ENCODE peak calls at places on chromosomes 16 and 17, in six cellular contexts. One of them, this sample, is unnamed.
A peak's percentile ranks its signal among the peaks of the same experiment; 100 is the strongest.

GRCh38 chr17:62626719-62627218 is 701 bp upstream of the MRC2 start:
- DNase-seq in heart right ventricle: peak; percentile 46
- DNase-seq in A673: peak; percentile 63
- DNase-seq in ovary: peak; percentile 86
- DNase-seq in mammary epithelial cell: peak; percentile 47
- DNase-seq in heart left ventricle: no peak
- DNase-seq in this sample: peak; percentile 85

GRCh38 chr17:28968914-28969295 is 17.6 kb upstream of the PHF12 start:
- DNase-seq in A673: no peak
- DNase-seq in ovary: no peak
- DNase-seq in mammary epithelial cell: no peak
- DNase-seq in heart left ventricle: no peak
- DNase-seq in heart right ventricle: no peak
- DNase-seq in this sample: no peak

GRCh38 chr17:31680126-31680525 is 178.9 kb downstream of the COPRS start:
- DNase-seq in heart right ventricle: no peak
- DNase-seq in ovary: no peak
- DNase-seq in mammary epithelial cell: no peak
- DNase-seq in A673: no peak
- DNase-seq in heart left ventricle: no peak
- DNase-seq in this sample: no peak

GRCh38 chr16:12542818-12543699 is 260.6 kb downstream of the CPPED1 start:
- DNase-seq in ovary: no peak
- DNase-seq in heart right ventricle: no peak
- DNase-seq in heart left ventricle: no peak
- DNase-seq in mammary epithelial cell: no peak
- DNase-seq in A673: no peak
- DNase-seq in this sample: no peak

GRCh38 chr16:29978081-29978480 is 4.4 kb downstream of the TAOK2 start:
- DNase-seq in heart left ventricle: no peak
- DNase-seq in heart right ventricle: no peak
- DNase-seq in ovary: peak; percentile 10
- DNase-seq in A673: no peak
- DNase-seq in mammary epithelial cell: no peak
- DNase-seq in this sample: no peak

GRCh38 chr16:22614271-22614947 is 103.7 kb downstream of the NPIPB5 start:
- DNase-seq in A673: no peak
- DNase-seq in heart right ventricle: no peak
- DNase-seq in ovary: no peak
- DNase-seq in heart left ventricle: no peak
- DNase-seq in mammary epithelial cell: peak; percentile 99
- DNase-seq in this sample: no peak

GRCh38 chr17:56074366-56074765 is 78.9 kb upstream of the ANKFN1 start:
- DNase-seq in heart right ventricle: no peak
- DNase-seq in mammary epithelial cell: no peak
- DNase-seq in heart left ventricle: no peak
- DNase-seq in ovary: no peak
- DNase-seq in A673: no peak
- DNase-seq in this sample: no peak

GRCh38 chr16:67841198-67841815 is 813 bp upstream of the THAP11 start:
- DNase-seq in heart left ventricle: no peak
- DNase-seq in ovary: no peak
- DNase-seq in A673: peak; percentile 33
- DNase-seq in mammary epithelial cell: no peak
- DNase-seq in heart right ventricle: no peak
- DNase-seq in this sample: peak; percentile 65

GRCh38 chr17:1533649-1534325 is 17.4 kb upstream of the INPP5K start:
- DNase-seq in mammary epithelial cell: no peak
- DNase-seq in ovary: no peak
- DNase-seq in heart right ventricle: no peak
- DNase-seq in A673: no peak
- DNase-seq in heart left ventricle: no peak
- DNase-seq in this sample: no peak

GRCh38 chr16:85496145-85496544 is 117.0 kb upstream of the GSE1 start:
- DNase-seq in mammary epithelial cell: no peak
- DNase-seq in ovary: no peak
- DNase-seq in A673: no peak
- DNase-seq in heart left ventricle: no peak
- DNase-seq in heart right ventricle: no peak
- DNase-seq in this sample: no peak

GRCh38 chr17:43829738-43830137 is 3.2 kb downstream of the MPP3 start:
- DNase-seq in A673: no peak
- DNase-seq in heart right ventricle: no peak
- DNase-seq in ovary: no peak
- DNase-seq in heart left ventricle: no peak
- DNase-seq in mammary epithelial cell: no peak
- DNase-seq in this sample: no peak

GRCh38 chr17:57370051-57370581 is 113.8 kb downstream of the MSI2 start:
- DNase-seq in heart left ventricle: no peak
- DNase-seq in A673: no peak
- DNase-seq in heart right ventricle: no peak
- DNase-seq in mammary epithelial cell: peak; percentile 94
- DNase-seq in ovary: no peak
- DNase-seq in this sample: no peak

GRCh38 chr17:17502741-17503565 is 6.8 kb upstream of the RASD1 start:
- DNase-seq in heart right ventricle: no peak
- DNase-seq in mammary epithelial cell: no peak
- DNase-seq in heart left ventricle: peak; percentile 40
- DNase-seq in A673: no peak
- DNase-seq in ovary: no peak
- DNase-seq in this sample: no peak

GRCh38 chr17:79034931-79035485 is 11.0 kb downstream of the C1QTNF1 start:
- DNase-seq in ovary: no peak
- DNase-seq in heart left ventricle: no peak
- DNase-seq in heart right ventricle: no peak
- DNase-seq in A673: no peak
- DNase-seq in mammary epithelial cell: no peak
- DNase-seq in this sample: no peak

GRCh38 chr17:37082461-37082860 is 133.7 kb downstream of the AATF start:
- DNase-seq in ovary: no peak
- DNase-seq in heart left ventricle: no peak
- DNase-seq in A673: no peak
- DNase-seq in mammary epithelial cell: no peak
- DNase-seq in heart right ventricle: no peak
- DNase-seq in this sample: no peak

GRCh38 chr16:67163903-67164558 is 514 bp upstream of the HSF4 start:
- DNase-seq in heart left ventricle: peak; percentile 69
- DNase-seq in mammary epithelial cell: no peak
- DNase-seq in A673: no peak
- DNase-seq in ovary: peak; percentile 73
- DNase-seq in heart right ventricle: no peak
- DNase-seq in this sample: no peak

GRCh38 chr17:39462644-39463375 is 1.5 kb downstream of the CDK12 start:
- DNase-seq in mammary epithelial cell: peak; percentile 17
- DNase-seq in heart right ventricle: no peak
- DNase-seq in ovary: no peak
- DNase-seq in heart left ventricle: no peak
- DNase-seq in A673: no peak
- DNase-seq in this sample: peak; percentile 29

GRCh38 chr16:29909398-29909797 is 9.1 kb downstream of the ASPHD1 start:
- DNase-seq in heart right ventricle: no peak
- DNase-seq in heart left ventricle: no peak
- DNase-seq in ovary: no peak
- DNase-seq in mammary epithelial cell: no peak
- DNase-seq in A673: no peak
- DNase-seq in this sample: no peak

GRCh38 chr17:80270836-80271235 is 10.2 kb downstream of the RNF213 start:
- DNase-seq in heart right ventricle: no peak
- DNase-seq in A673: peak; percentile 51
- DNase-seq in ovary: no peak
- DNase-seq in mammary epithelial cell: no peak
- DNase-seq in heart left ventricle: no peak
- DNase-seq in this sample: peak; percentile 63

GRCh38 chr17:32623196-32623595 is 136.4 kb downstream of the CDK5R1 start:
- DNase-seq in mammary epithelial cell: no peak
- DNase-seq in heart left ventricle: no peak
- DNase-seq in ovary: no peak
- DNase-seq in heart right ventricle: no peak
- DNase-seq in A673: no peak
- DNase-seq in this sample: no peak

GRCh38 chr16:12436201-12436657 is 367.5 kb downstream of the CPPED1 start:
- DNase-seq in ovary: no peak
- DNase-seq in A673: no peak
- DNase-seq in heart right ventricle: no peak
- DNase-seq in mammary epithelial cell: no peak
- DNase-seq in heart left ventricle: no peak
- DNase-seq in this sample: no peak

GRCh38 chr16:66705790-66706505 is 9.4 kb upstream of the CMTM4 start:
- DNase-seq in heart right ventricle: peak; percentile 76
- DNase-seq in mammary epithelial cell: no peak
- DNase-seq in A673: no peak
- DNase-seq in heart left ventricle: peak; percentile 81
- DNase-seq in ovary: no peak
- DNase-seq in this sample: no peak

GRCh38 chr16:56048425-56049100 is 142.7 kb upstream of the GNAO1 start:
- DNase-seq in mammary epithelial cell: no peak
- DNase-seq in heart right ventricle: no peak
- DNase-seq in A673: no peak
- DNase-seq in heart left ventricle: no peak
- DNase-seq in ovary: no peak
- DNase-seq in this sample: no peak

GRCh38 chr17:79306688-79307323 is 232.2 kb downstream of the ENGASE start:
- DNase-seq in heart left ventricle: no peak
- DNase-seq in heart right ventricle: peak; percentile 41
- DNase-seq in mammary epithelial cell: no peak
- DNase-seq in A673: no peak
- DNase-seq in ovary: no peak
- DNase-seq in this sample: no peak

GRCh38 chr16:83952940-83953795 is at the start of gene OSGIN1:
- DNase-seq in ovary: peak; percentile 94
- DNase-seq in heart left ventricle: peak; percentile 93
- DNase-seq in mammary epithelial cell: peak; percentile 92
- DNase-seq in A673: peak; percentile 86
- DNase-seq in heart right ventricle: peak; percentile 90
- DNase-seq in this sample: peak; percentile 90

GRCh38 chr17:33381201-33381600 is 88.1 kb upstream of the ASIC2 start:
- DNase-seq in A673: no peak
- DNase-seq in mammary epithelial cell: no peak
- DNase-seq in heart left ventricle: no peak
- DNase-seq in ovary: no peak
- DNase-seq in heart right ventricle: no peak
- DNase-seq in this sample: no peak

GRCh38 chr16:2473999-2474876 is 689 bp upstream of the TBC1D24 start:
- DNase-seq in heart left ventricle: peak; percentile 81
- DNase-seq in A673: peak; percentile 70
- DNase-seq in mammary epithelial cell: peak; percentile 42
- DNase-seq in ovary: peak; percentile 42
- DNase-seq in heart right ventricle: peak; percentile 61
- DNase-seq in this sample: peak; percentile 57

GRCh38 chr17:73956595-73957465 is 246.6 kb upstream of the RPL38 start:
- DNase-seq in heart right ventricle: peak; percentile 41
- DNase-seq in mammary epithelial cell: peak; percentile 12
- DNase-seq in A673: peak; percentile 77
- DNase-seq in ovary: no peak
- DNase-seq in heart left ventricle: no peak
- DNase-seq in this sample: peak; percentile 7

GRCh38 chr16:58931436-58931835 is 197.3 kb upstream of the GOT2 start:
- DNase-seq in heart left ventricle: no peak
- DNase-seq in A673: no peak
- DNase-seq in ovary: no peak
- DNase-seq in heart right ventricle: no peak
- DNase-seq in mammary epithelial cell: no peak
- DNase-seq in this sample: no peak

GRCh38 chr16:82874672-82875071 is 247.9 kb downstream of the CDH13 start:
- DNase-seq in mammary epithelial cell: no peak
- DNase-seq in heart left ventricle: no peak
- DNase-seq in heart right ventricle: no peak
- DNase-seq in ovary: no peak
- DNase-seq in A673: no peak
- DNase-seq in this sample: no peak

GRCh38 chr17:60941028-60941427 is 263.4 kb downstream of the BCAS3 start:
- DNase-seq in A673: no peak
- DNase-seq in ovary: peak; percentile 19
- DNase-seq in heart left ventricle: peak; percentile 62
- DNase-seq in heart right ventricle: no peak
- DNase-seq in mammary epithelial cell: peak; percentile 65
- DNase-seq in this sample: no peak

GRCh38 chr17:77101521-77102410 is 39.0 kb upstream of the SEC14L1 start:
- DNase-seq in ovary: no peak
- DNase-seq in A673: no peak
- DNase-seq in heart left ventricle: no peak
- DNase-seq in mammary epithelial cell: no peak
- DNase-seq in heart right ventricle: no peak
- DNase-seq in this sample: no peak

GRCh38 chr16:57804111-57804837 is 2.0 kb upstream of the KIFC3 start:
- DNase-seq in ovary: no peak
- DNase-seq in heart left ventricle: no peak
- DNase-seq in A673: no peak
- DNase-seq in mammary epithelial cell: no peak
- DNase-seq in heart right ventricle: no peak
- DNase-seq in this sample: no peak
- H3K4me1 ChIP-seq in ovary: peaks cover 11% of the 10 kb centered on the region
- H3K4me1 ChIP-seq in heart left ventricle: peaks cover 80% of the 10 kb centered on the region
- H3K4me1 ChIP-seq in A673: peaks cover 77% of the 10 kb centered on the region
- H3K4me1 ChIP-seq in mammary epithelial cell: peaks cover 49% of the 10 kb centered on the region
- H3K4me1 ChIP-seq in heart right ventricle: peaks cover 48% of the 10 kb centered on the region
- H3K4me1 ChIP-seq in this sample: peaks cover 9% of the 10 kb centered on the region

DNA sequence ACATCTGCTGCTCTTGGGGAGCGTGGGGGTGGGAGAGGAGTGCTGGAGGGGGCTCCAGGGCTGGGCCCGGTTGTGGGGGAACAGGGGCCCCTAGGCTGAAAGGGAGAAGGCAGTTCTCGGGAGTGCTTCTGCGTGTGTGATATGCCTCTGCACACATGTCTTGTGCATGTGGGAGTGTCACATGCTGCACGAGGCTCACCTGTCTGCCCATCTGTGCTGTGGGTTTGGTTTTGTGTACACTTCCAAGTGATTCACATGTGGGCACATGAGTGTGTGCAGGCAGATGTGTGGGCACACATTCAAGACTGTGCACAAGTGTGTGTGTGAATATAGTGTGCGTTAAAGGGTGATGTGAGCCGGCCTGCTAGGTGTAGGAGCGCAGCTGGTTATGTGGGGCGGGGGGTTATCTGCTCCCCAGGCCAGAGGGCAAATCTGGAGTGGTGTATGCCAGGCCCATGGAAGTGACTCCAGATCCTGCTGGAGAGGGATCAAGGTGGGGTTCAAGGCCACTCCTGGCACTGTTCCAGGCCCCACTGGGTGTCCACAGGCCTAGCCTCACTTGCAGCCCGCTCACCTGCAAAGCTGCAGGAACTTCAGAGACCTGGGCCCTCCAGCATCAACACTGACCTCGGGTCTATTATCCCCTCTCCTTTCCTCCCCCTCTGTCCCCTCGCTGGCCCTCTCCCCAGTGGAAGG is 3.8 kb upstream of the BAHCC1 start:
- DNase-seq in A673: no peak
- DNase-seq in heart right ventricle: peak; percentile 29
- DNase-seq in mammary epithelial cell: no peak
- DNase-seq in ovary: peak; percentile 79
- DNase-seq in heart left ventricle: no peak
- DNase-seq in this sample: no peak
- H3K4me3 ChIP-seq in A673: peak overlapping the region; percentile 89
- H3K4me3 ChIP-seq in heart right ventricle: peak overlapping the region; percentile 82
- H3K4me3 ChIP-seq in mammary epithelial cell: no peak overlapping the region
- H3K4me3 ChIP-seq in ovary: peak overlapping the region; percentile 69
- H3K4me3 ChIP-seq in heart left ventricle: peak overlapping the region; percentile 82
- H3K4me3 ChIP-seq in this sample: peak overlapping the region; percentile 64

GRCh38 chr16:27720731-27721547 is 171.0 kb downstream of the KATNIP start:
- DNase-seq in A673: no peak
- DNase-seq in heart left ventricle: peak; percentile 56
- DNase-seq in mammary epithelial cell: no peak
- DNase-seq in heart right ventricle: peak; percentile 31
- DNase-seq in ovary: peak; percentile 34
- DNase-seq in this sample: no peak
- H3K4me1 ChIP-seq in A673: no peaks in the 10 kb centered on the region
- H3K4me1 ChIP-seq in heart left ventricle: peaks cover 18% of the 10 kb centered on the region
- H3K4me1 ChIP-seq in mammary epithelial cell: peaks cover 9% of the 10 kb centered on the region
- H3K4me1 ChIP-seq in heart right ventricle: peaks cover 8% of the 10 kb centered on the region
- H3K4me1 ChIP-seq in ovary: peaks cover 12% of the 10 kb centered on the region
- H3K4me1 ChIP-seq in this sample: peaks cover 2% of the 10 kb centered on the region

GRCh38 chr17:30234954-30235353 is 543 bp downstream of the SLC6A4 start:
- DNase-seq in mammary epithelial cell: no peak
- DNase-seq in heart right ventricle: no peak
- DNase-seq in ovary: no peak
- DNase-seq in heart left ventricle: no peak
- DNase-seq in A673: no peak
- DNase-seq in this sample: no peak
- H3K4me3 ChIP-seq in mammary epithelial cell: no peak overlapping the region
- H3K4me3 ChIP-seq in heart right ventricle: peak overlapping the region; percentile 51
- H3K4me3 ChIP-seq in ovary: peak overlapping the region; percentile 32
- H3K4me3 ChIP-seq in heart left ventricle: peak overlapping the region; percentile 54
- H3K4me3 ChIP-seq in A673: peak overlapping the region; percentile 42
- H3K4me3 ChIP-seq in this sample: no peak overlapping the region

This sample was measured in HAP-1.